ENCODE peak calls at places on chromosomes 13 and 19, in seven cellular contexts. W, Y, P, O, T, U and Z are unnamed samples. For H3K36me3, the result is how much of the 10 kb centered on the place peaks cover.

GRCh38 chr13:109145631-109146030 is 516.2 kb downstream of the MYO16 start:
- DNase-seq in W (no peak), Y (peak), P (peak), O (peak), T (no peak), U (no peak), Z (peak)

GRCh38 chr19:769610-770009 is 18.7 kb downstream of the MISP start:
- DNase-seq in W (no peak), Y (no peak), P (no peak), O (no peak), T (no peak), U (no peak), Z (no peak)

GRCh38 chr19:36577271-36577996 is 4.3 kb upstream of the ZNF529 start:
- DNase-seq in W (no peak), Y (peak), P (no peak), O (no peak), T (no peak), U (no peak), Z (no peak)

GRCh38 chr19:13958043-13958442 is 5.7 kb downstream of the DCAF15 start:
- DNase-seq in W (no peak), Y (no peak), P (no peak), O (no peak), T (no peak), U (no peak), Z (no peak)

GRCh38 chr19:4691383-4691782 is 21.2 kb upstream of the MYDGF start:
- DNase-seq in W (no peak), Y (no peak), P (no peak), O (no peak), T (no peak), U (no peak), Z (no peak)

GRCh38 chr13:28100149-28101121 is at the start of gene FLT3:
- DNase-seq in W (no peak), Y (peak), P (peak), O (peak), T (no peak), U (no peak), Z (peak)

GRCh38 chr13:47929156-47929555 is 71.9 kb downstream of the SUCLA2 start:
- DNase-seq in W (no peak), Y (peak), P (no peak), O (no peak), T (no peak), U (no peak), Z (no peak)

GRCh38 chr19:16340092-16340491 is 15.5 kb downstream of the KLF2 start:
- DNase-seq in W (no peak), Y (peak), P (no peak), O (no peak), T (no peak), U (no peak), Z (no peak)

GRCh38 chr13:80363890-80364503 is 23.1 kb upstream of the SPRY2 start:
- DNase-seq in W (no peak), Y (peak), P (no peak), O (no peak), T (no peak), U (no peak), Z (no peak)

GRCh38 chr13:113531041-113531873 is 40.7 kb upstream of the DCUN1D2 start:
- DNase-seq in W (no peak), Y (no peak), P (no peak), O (no peak), T (no peak), U (no peak), Z (no peak)

GRCh38 chr13:98482476-98483444 is 94.1 kb downstream of the STK24 start:
- DNase-seq in W (no peak), Y (peak), P (no peak), O (peak), T (peak), U (peak), Z (no peak)

GRCh38 chr19:16626796-16627193 is 1.2 kb downstream of the MED26 start:
- DNase-seq in W (no peak), Y (peak), P (no peak), O (no peak), T (no peak), U (no peak), Z (no peak)

GRCh38 chr19:4064551-4065260 is 2.0 kb downstream of the ZBTB7A start:
- DNase-seq in W (peak), Y (peak), P (no peak), O (peak), T (peak), U (peak), Z (no peak)

GRCh38 chr19:29517946-29518345 is 7.8 kb upstream of the VSTM2B start:
- DNase-seq in W (no peak), Y (no peak), P (no peak), O (no peak), T (no peak), U (no peak), Z (no peak)

GRCh38 chr19:50387176-50387867 is 3.2 kb downstream of the POLD1 start:
- DNase-seq in W (no peak), Y (peak), P (no peak), O (no peak), T (no peak), U (no peak), Z (no peak)

DNA sequence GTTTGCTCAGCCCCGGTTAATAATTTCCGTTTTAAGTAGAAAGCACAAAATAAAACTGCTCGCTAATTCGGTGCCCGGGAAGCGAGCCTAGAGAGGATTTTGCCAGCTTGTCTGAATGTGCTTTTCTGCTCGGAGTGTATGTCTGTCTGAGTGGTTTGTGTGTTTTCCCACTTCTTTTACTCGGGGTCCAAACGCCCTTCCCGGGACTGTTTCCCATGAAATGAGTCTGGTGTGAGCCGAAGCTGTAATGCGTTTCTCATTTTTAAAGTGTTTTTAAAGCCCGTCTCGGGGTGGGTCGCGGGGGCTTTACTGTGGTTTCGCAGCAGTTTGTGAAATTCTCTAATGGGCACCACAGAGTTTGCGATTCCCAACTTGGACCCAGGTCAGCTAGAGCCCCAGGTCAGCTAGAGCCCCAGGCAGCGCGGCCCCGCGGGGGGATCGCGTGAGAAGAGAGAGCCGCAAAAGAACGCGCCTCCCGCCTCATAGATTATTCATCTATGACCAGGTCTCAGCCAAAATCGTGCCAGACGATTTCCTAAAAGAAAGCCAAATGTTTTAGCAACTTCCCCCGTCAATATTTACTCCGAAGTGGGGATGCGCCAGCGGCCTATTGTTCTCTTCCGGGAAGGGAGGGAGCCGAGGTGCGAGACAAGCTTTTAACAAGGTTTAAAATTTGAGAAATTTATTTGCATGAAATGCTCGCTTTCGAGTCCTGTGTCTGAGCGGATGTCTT is 2.0 kb downstream of the ZIC2 start:
- DNase-seq in W (peak), Y (no peak), P (no peak), O (no peak), T (no peak), U (no peak), Z (no peak)
- H3K27ac ChIP-seq in W (no peak), Y (no peak), P (peak), O (no peak), T (no peak), U (no peak), Z (peak)

DNA sequence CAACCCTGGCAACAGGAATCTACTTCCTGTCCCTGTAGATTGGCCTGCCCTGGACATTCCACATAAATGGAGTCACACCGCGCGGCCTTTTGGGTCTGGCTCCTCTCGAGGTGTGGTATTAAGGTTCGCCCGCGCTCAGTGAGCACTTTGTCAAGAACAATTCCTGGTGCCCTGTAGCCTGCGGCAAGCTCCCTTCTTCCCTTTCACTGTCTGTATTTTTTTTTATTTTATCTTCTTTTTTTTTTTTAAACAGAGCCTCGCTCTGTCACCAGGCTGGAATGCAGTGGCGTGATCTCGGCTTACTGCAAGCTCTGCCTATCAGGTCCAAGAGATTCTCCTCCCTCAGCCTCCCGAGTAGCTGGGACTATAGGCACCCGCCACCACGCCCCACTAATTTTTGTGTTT is 28.3 kb downstream of the PEX11G start:
- DNase-seq in W (no peak), Y (peak), P (no peak), O (no peak), T (no peak), U (no peak), Z (no peak)
- H3K36me3 ChIP-seq in W (half or more), Y (under half), P (under half), O (under half), T (under half), U (under half), Z (under half)

GRCh38 chr19:8459520-8460260 is 14.9 kb downstream of the HNRNPM start:
- DNase-seq in W (no peak), Y (peak), P (no peak), O (no peak), T (no peak), U (no peak), Z (no peak)

GRCh38 chr19:8457209-8457608 is 12.4 kb downstream of the HNRNPM start:
- DNase-seq in W (no peak), Y (no peak), P (no peak), O (no peak), T (no peak), U (no peak), Z (no peak)

GRCh38 chr19:8457802-8458201 is 13.0 kb downstream of the HNRNPM start:
- DNase-seq in W (no peak), Y (no peak), P (no peak), O (no peak), T (no peak), U (no peak), Z (no peak)

GRCh38 chr19:8459095-8459494 is 14.3 kb downstream of the HNRNPM start:
- DNase-seq in W (no peak), Y (no peak), P (no peak), O (no peak), T (no peak), U (no peak), Z (no peak)

DNA sequence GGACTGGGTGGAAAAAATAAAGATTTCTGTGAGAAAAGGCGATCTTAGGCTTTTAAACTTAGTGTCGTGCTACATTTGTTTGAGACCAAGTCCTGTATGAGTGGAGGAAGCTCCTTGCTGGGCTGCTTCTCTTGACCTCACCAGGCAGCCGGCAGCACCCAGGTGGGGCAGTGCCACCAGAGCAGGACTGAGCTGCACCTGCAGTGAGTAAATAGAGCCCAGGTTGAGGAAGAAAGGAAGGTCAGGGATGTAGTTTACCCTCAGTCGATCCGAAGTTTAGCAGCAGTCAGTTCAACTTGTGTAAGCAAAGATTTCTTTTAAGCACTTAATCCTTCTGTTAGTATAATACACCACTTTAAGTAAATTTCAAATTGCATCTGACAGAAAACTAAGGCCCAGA is 13.6 kb downstream of the HNRNPM start:
- DNase-seq in W (no peak), Y (no peak), P (no peak), O (peak), T (no peak), U (no peak), Z (no peak)
- H3K27ac ChIP-seq in W (no peak), Y (peak), P (no peak), O (no peak), T (peak), U (peak), Z (peak)

DNA sequence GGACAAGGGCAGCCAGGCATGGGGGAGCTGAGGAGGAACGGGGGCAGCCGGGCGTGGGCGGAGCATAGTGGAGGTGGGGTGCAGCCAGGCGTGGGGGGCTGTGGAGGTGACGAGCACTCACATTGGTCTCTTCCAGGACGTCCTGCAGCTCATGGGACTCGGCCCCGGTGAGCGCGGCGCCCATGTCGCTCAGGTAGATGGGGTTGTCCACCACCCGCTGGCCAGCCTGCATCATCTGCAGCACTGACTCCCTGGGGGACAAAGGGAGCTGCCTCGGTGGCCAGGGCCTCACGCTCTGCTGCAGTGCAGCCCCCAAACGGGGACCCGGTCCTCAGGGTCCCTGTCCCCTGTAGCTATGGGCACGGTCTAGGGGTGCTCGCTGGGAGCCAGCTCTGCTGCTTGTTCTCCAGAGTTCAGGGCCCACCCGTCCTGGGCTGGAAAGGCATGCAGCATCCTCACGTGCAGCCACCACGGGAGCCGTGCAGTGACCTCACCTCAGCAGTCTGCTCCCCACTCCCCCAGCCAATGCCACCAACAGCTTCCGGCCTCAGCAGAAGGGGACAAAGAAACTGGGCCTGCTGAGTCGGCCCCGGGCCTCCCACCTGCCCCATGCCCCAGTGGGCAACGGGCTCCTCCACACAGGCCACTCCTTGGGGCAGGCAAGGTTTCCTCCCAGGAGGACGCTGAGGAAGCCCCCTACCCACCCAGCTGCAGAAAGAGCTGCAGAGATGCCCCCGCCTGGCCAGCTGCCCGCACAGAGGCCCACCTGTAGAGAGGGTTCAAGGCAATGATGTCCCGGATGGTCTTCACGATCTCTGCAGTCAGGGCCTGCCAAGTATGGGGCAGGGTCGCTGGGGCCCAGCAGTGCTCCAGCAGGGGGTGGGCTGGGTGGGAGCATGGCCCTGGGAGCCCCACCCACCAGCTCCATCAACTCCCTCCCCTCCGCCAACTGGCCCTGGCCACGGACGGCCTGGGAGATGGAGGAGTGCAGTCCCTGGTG is 12.1 kb downstream of the LONP1 start:
- DNase-seq in W (no peak), Y (no peak), P (no peak), O (no peak), T (peak), U (no peak), Z (no peak)
- H3K36me3 ChIP-seq in W (under half), Y (half or more), P (half or more), O (under half), T (under half), U (under half), Z (half or more)

GRCh38 chr19:51904331-51905165 is at the start of gene ZNF649:
- DNase-seq in W (peak), Y (peak), P (peak), O (peak), T (peak), U (peak), Z (no peak)
- H3K27ac ChIP-seq in W (peak), Y (peak), P (peak), O (peak), T (peak), U (peak), Z (peak)

GRCh38 chr19:57907394-57907793 is 9.0 kb downstream of the ZNF417 start:
- DNase-seq in W (no peak), Y (no peak), P (no peak), O (no peak), T (no peak), U (no peak), Z (no peak)
- H3K36me3 ChIP-seq in W (under half), Y (under half), P (under half), O (under half), T (under half), U (under half), Z (under half)